ENCODE peak calls at places on chromosome 2, in seven cellular contexts. N is GM12892, Q is kidney epithelial cell, S is left ventricle myocardium superior, P is naive B cell, D is right cardiac atrium, C is upper lobe of left lung. Y is an unnamed sample.

GRCh38 chr2:1647417-1648240 is 96.7 kb downstream of the PXDN start:
- DNase-seq in N (no peak), Q (no peak), S (peak), P (no peak), D (no peak), C (peak), Y (no peak)

GRCh38 chr2:10405441-10405840 is 42.7 kb downstream of the ODC1 start:
- DNase-seq in N (no peak), Q (peak), S (peak), P (no peak), D (peak), C (peak), Y (no peak)

GRCh38 chr2:12303181-12304030 is 413.3 kb upstream of the TRIB2 start:
- DNase-seq in N (no peak), Q (peak), S (no peak), P (no peak), D (no peak), C (no peak), Y (no peak)

GRCh38 chr2:100470182-100470581 is at the start of gene NMS:
- DNase-seq in N (no peak), Q (no peak), S (no peak), P (no peak), D (no peak), C (no peak), Y (no peak)

GRCh38 chr2:15182275-15182674 is 378.9 kb downstream of the NBAS start:
- DNase-seq in N (no peak), Q (no peak), S (no peak), P (no peak), D (no peak), C (no peak), Y (no peak)

GRCh38 chr2:120552800-120553471 is 182.7 kb upstream of the GLI2 start:
- DNase-seq in N (no peak), Q (no peak), S (peak), P (no peak), D (peak), C (peak), Y (peak)

GRCh38 chr2:88059979-88060906 is 4.7 kb upstream of the KRCC1 start:
- DNase-seq in N (peak), Q (peak), S (no peak), P (peak), D (no peak), C (peak), Y (peak)

GRCh38 chr2:88613921-88614320 is 13.3 kb downstream of the EIF2AK3 start:
- DNase-seq in N (no peak), Q (no peak), S (no peak), P (no peak), D (no peak), C (no peak), Y (no peak)

Y was measured in Kasumi-1.